ENCODE peak calls at places on chromosomes 3 and 15, in five cellular contexts. G, Y, X, K and H are unnamed samples.

GRCh38 chr3:127750226-127751031 is 71.9 kb downstream of the MGLL start:
- DNase-seq in Y (peak; percentile 50), G (no peak), X (peak; percentile 96), K (no peak), H (peak; percentile 93)

GRCh38 chr3:79175870-79176269 is 591.9 kb downstream of the ROBO1 start:
- DNase-seq in G (no peak), X (no peak), Y (no peak), K (no peak), H (no peak)

GRCh38 chr3:58839187-58839586 is 172.6 kb upstream of the FAM3D start:
- DNase-seq in Y (no peak), K (no peak), G (no peak), X (no peak), H (no peak)

GRCh38 chr3:188624384-188624783 is 470.4 kb downstream of the LPP start:
- DNase-seq in K (no peak), X (peak; percentile 46), G (no peak), Y (no peak), H (no peak)

GRCh38 chr3:32238816-32239637 is 547 bp downstream of the CMTM8 start:
- DNase-seq in G (peak; percentile 31), K (peak; percentile 34), Y (peak; percentile 34), X (peak; percentile 38), H (peak; percentile 33)

GRCh38 chr15:33846151-33846550 is 122.1 kb upstream of the CHRM5 start:
- DNase-seq in K (no peak), G (no peak), X (no peak), Y (no peak), H (no peak)

GRCh38 chr3:127214990-127215389 is 22.1 kb downstream of the PRR23E start:
- DNase-seq in K (no peak), Y (no peak), X (no peak), G (no peak), H (no peak)

GRCh38 chr15:41892621-41893421 is 1.0 kb downstream of the SPTBN5 start:
- DNase-seq in Y (peak; percentile 67), X (no peak), G (no peak), K (no peak), H (no peak)

GRCh38 chr3:89395441-89395840 is 288.0 kb downstream of the EPHA3 start:
- DNase-seq in G (no peak), K (no peak), X (no peak), Y (no peak), H (no peak)

GRCh38 chr3:80677796-80678195 is 910.0 kb upstream of the ROBO1 start:
- DNase-seq in K (no peak), G (no peak), X (peak; percentile 43), Y (no peak), H (peak; percentile 45)

GRCh38 chr3:193470710-193471109 is 84.0 kb downstream of the ATP13A4 start:
- DNase-seq in X (no peak), Y (no peak), K (no peak), G (no peak), H (no peak)

GRCh38 chr3:12948891-12949711 is 107.7 kb upstream of the RPL32 start:
- DNase-seq in X (peak; percentile 36), Y (no peak), G (no peak), K (no peak), H (no peak)

GRCh38 chr3:148128136-148128535 is 569.6 kb upstream of the AGTR1 start:
- DNase-seq in X (no peak), K (no peak), Y (no peak), G (no peak), H (peak; percentile 13)

GRCh38 chr15:72172796-72173195 is 24.8 kb downstream of the GRAMD2A start:
- DNase-seq in Y (no peak), X (no peak), K (no peak), G (no peak), H (no peak)

GRCh38 chr3:127200086-127200691 is 7.3 kb downstream of the PRR23E start:
- DNase-seq in X (no peak), K (no peak), G (no peak), Y (no peak), H (no peak)

GRCh38 chr3:84299329-84299728 is 659.5 kb upstream of the CADM2 start:
- DNase-seq in X (no peak), G (no peak), K (no peak), Y (no peak), H (no peak)

GRCh38 chr3:158434412-158435038 is 136.5 kb upstream of the MLF1 start:
- DNase-seq in Y (peak; percentile 42), K (peak; percentile 54), G (peak; percentile 66), X (peak; percentile 83), H (peak; percentile 82)

GRCh38 chr15:55909036-55909811 is 84.2 kb downstream of the NEDD4 start:
- DNase-seq in K (no peak), Y (no peak), X (peak; percentile 79), G (no peak), H (no peak)

GRCh38 chr15:47711654-47712053 is 5.7 kb upstream of the SEMA6D start:
- DNase-seq in K (no peak), G (no peak), X (peak; percentile 42), Y (peak; percentile 51), H (peak; percentile 66)

GRCh38 chr15:38532728-38533127 is 31.9 kb downstream of the RASGRP1 start:
- DNase-seq in X (no peak), G (no peak), Y (no peak), K (no peak), H (no peak)

GRCh38 chr3:188468672-188469071 is 314.7 kb downstream of the LPP start:
- DNase-seq in K (no peak), Y (peak; percentile 11), G (no peak), X (peak; percentile 62), H (peak; percentile 50)

GRCh38 chr3:163043074-163043473 is 1546.5 kb downstream of the OTOL1 start:
- DNase-seq in Y (peak; percentile 2), G (no peak), K (no peak), X (peak; percentile 45), H (no peak)

GRCh38 chr3:29694783-29695182 is 413.9 kb downstream of the RBMS3 start:
- DNase-seq in Y (no peak), X (peak; percentile 98), G (peak; percentile 59), K (no peak), H (no peak)

GRCh38 chr15:57138260-57138895 is 219.9 kb downstream of the TCF12 start:
- DNase-seq in X (peak; percentile 80), G (peak; percentile 47), K (peak; percentile 17), Y (peak; percentile 9), H (peak; percentile 65)

GRCh38 chr3:19702416-19703078 is 231.5 kb downstream of the EFHB start:
- DNase-seq in G (no peak), K (no peak), Y (no peak), X (peak; percentile 2), H (no peak)

GRCh38 chr3:159969-160368 is 36.6 kb upstream of the CHL1 start:
- DNase-seq in G (no peak), K (no peak), X (no peak), Y (no peak), H (no peak)

GRCh38 chr3:111012388-111013248 is 59.0 kb upstream of the NECTIN3 start:
- DNase-seq in X (peak; percentile 18), G (no peak), K (no peak), Y (no peak), H (no peak)

GRCh38 chr3:132265008-132265407 is 52.2 kb upstream of the ACP3 start:
- DNase-seq in Y (no peak), G (no peak), K (no peak), X (no peak), H (no peak)

GRCh38 chr3:121430816-121431215 is 115.0 kb downstream of the POLQ start:
- DNase-seq in G (no peak), K (no peak), Y (no peak), X (peak; percentile 10), H (no peak)

GRCh38 chr3:182843478-182843877 is 50.2 kb downstream of the ATP11B start:
- DNase-seq in Y (no peak), X (peak; percentile 23), K (no peak), G (no peak), H (no peak)

GRCh38 chr15:86892774-86893449 is 813.2 kb downstream of the AGBL1 start:
- DNase-seq in Y (no peak), K (no peak), X (peak; percentile 22), G (peak; percentile 33), H (peak; percentile 55)

GRCh38 chr15:55245058-55245457 is 44.6 kb downstream of the RAB27A start:
- DNase-seq in G (no peak), K (no peak), X (no peak), Y (no peak), H (no peak)

GRCh38 chr15:76336254-76337046 is at the start of gene ISL2:
- DNase-seq in G (peak; percentile 92), K (peak; percentile 57), Y (no peak), X (peak; percentile 72), H (peak; percentile 98)

GRCh38 chr3:134879991-134880390 is 84.9 kb downstream of the EPHB1 start:
- DNase-seq in Y (peak; percentile 38), G (no peak), K (no peak), X (no peak), H (no peak)

GRCh38 chr3:127483902-127484591 is 106.5 kb downstream of the TPRA1 start:
- DNase-seq in Y (no peak), K (no peak), G (no peak), X (no peak), H (no peak)

GRCh38 chr3:171108066-171108465 is 81.5 kb upstream of the SLC2A2 start:
- DNase-seq in Y (no peak), K (no peak), X (peak; percentile 39), G (no peak), H (no peak)

GRCh38 chr15:66253643-66254363 is at the start of gene MEGF11:
- DNase-seq in G (peak; percentile 16), X (peak; percentile 37), Y (peak; percentile 39), K (peak; percentile 25), H (peak; percentile 58)